ENCODE peak calls at places on chromosomes 2 and 18, in four cellular contexts. H, I, D and L are unnamed samples.

GRCh38 chr2:64323192-64323591 is 130.8 kb upstream of the LGALSL start:
- DNase-seq in H (no peak), I (no peak), D (no peak), L (no peak)

GRCh38 chr2:220855296-220855695 is 716.8 kb downstream of the EPHA4 start:
- DNase-seq in H (peak), I (no peak), D (peak), L (peak)

GRCh38 chr2:119240311-119241204 is 16.9 kb downstream of the STEAP3 start:
- DNase-seq in H (peak), I (peak), D (peak), L (no peak)

GRCh38 chr2:26630669-26631360 is 10.4 kb downstream of the CIB4 start:
- DNase-seq in H (peak), I (peak), D (peak), L (no peak)

GRCh38 chr2:207337234-207338219 is 171.8 kb upstream of the KLF7 start:
- DNase-seq in H (peak), I (peak), D (peak), L (peak)

GRCh38 chr18:63065172-63065571 is 254.4 kb downstream of the BCL2 start:
- DNase-seq in H (no peak), I (no peak), D (no peak), L (no peak)

GRCh38 chr2:113876503-113877387 is 13.1 kb upstream of the ACTR3 start:
- DNase-seq in H (no peak), I (no peak), D (no peak), L (no peak)

GRCh38 chr2:15583831-15584230 is 7.8 kb upstream of the DDX1 start:
- DNase-seq in H (no peak), I (no peak), D (no peak), L (no peak)

GRCh38 chr2:25912851-25913695 is 34.8 kb upstream of the ASXL2 start:
- DNase-seq in H (no peak), I (no peak), D (peak), L (no peak)

GRCh38 chr2:152038451-152038958 is 60.3 kb downstream of the CACNB4 start:
- DNase-seq in H (no peak), I (no peak), D (no peak), L (no peak)

GRCh38 chr2:37588316-37588777 is 83.1 kb downstream of the CDC42EP3 start:
- DNase-seq in H (no peak), I (no peak), D (peak), L (no peak)

GRCh38 chr18:58526425-58527115 is 102.3 kb downstream of the ALPK2 start:
- DNase-seq in H (no peak), I (peak), D (no peak), L (no peak)

GRCh38 chr18:12154356-12154755 is 60.7 kb downstream of the ANKRD62 start:
- DNase-seq in H (no peak), I (no peak), D (no peak), L (no peak)

GRCh38 chr18:49847524-49847923 is 34.2 kb upstream of the ACAA2 start:
- DNase-seq in H (no peak), I (no peak), D (no peak), L (no peak)

GRCh38 chr2:71843391-71843850 is 304.2 kb downstream of the CYP26B1 start:
- DNase-seq in H (peak), I (no peak), D (peak), L (peak)

GRCh38 chr2:27814772-27815171 is 43.3 kb downstream of the MRPL33 start:
- DNase-seq in H (no peak), I (no peak), D (no peak), L (no peak)

GRCh38 chr18:63970803-63971191 is 916 bp downstream of the SERPINB8 start:
- DNase-seq in H (no peak), I (no peak), D (peak), L (no peak)

GRCh38 chr2:28506112-28506511 is 10.3 kb downstream of the PLB1 start:
- DNase-seq in H (no peak), I (no peak), D (peak), L (no peak)

GRCh38 chr2:121530210-121530562 is 494 bp upstream of the RNU4ATAC start:
- DNase-seq in H (peak), I (peak), D (peak), L (peak)

GRCh38 chr18:36295880-36296301 is 1.6 kb upstream of the FHOD3 start:
- DNase-seq in H (no peak), I (no peak), D (no peak), L (no peak)

GRCh38 chr18:7177131-7177744 is 53.7 kb upstream of the LRRC30 start:
- DNase-seq in H (peak), I (peak), D (peak), L (peak)

GRCh38 chr2:105454801-105455485 is 56.1 kb upstream of the FHL2 start:
- DNase-seq in H (peak), I (peak), D (peak), L (peak)

GRCh38 chr2:60885683-60886082 is 4.3 kb downstream of the REL start:
- DNase-seq in H (no peak), I (no peak), D (no peak), L (no peak)

GRCh38 chr2:239910851-239911629 is 114.1 kb downstream of the NDUFA10 start:
- DNase-seq in H (no peak), I (no peak), D (no peak), L (no peak)

GRCh38 chr2:133417410-133417809 is 150.9 kb downstream of the NCKAP5 start:
- DNase-seq in H (no peak), I (no peak), D (no peak), L (no peak)

GRCh38 chr18:27599202-27599829 is 414.2 kb upstream of the CHST9 start:
- DNase-seq in H (peak), I (peak), D (peak), L (no peak)

GRCh38 chr2:142254057-142254456 is 123.2 kb upstream of the LRP1B start:
- DNase-seq in H (no peak), I (no peak), D (no peak), L (no peak)

GRCh38 chr2:32479224-32479623 is 122.4 kb downstream of the BIRC6 start:
- DNase-seq in H (no peak), I (no peak), D (peak), L (no peak)

GRCh38 chr18:21330122-21330701 is 88.2 kb downstream of the GREB1L start:
- DNase-seq in H (peak), I (peak), D (no peak), L (no peak)

GRCh38 chr2:162840598-162841246 is 2.2 kb upstream of the KCNH7 start:
- DNase-seq in H (peak), I (peak), D (peak), L (peak)

GRCh38 chr18:74519320-74520095 is 14.8 kb upstream of the CNDP1 start:
- DNase-seq in H (no peak), I (no peak), D (no peak), L (no peak)

GRCh38 chr2:240255165-240255491 is 114.7 kb upstream of the OTOS start:
- DNase-seq in H (no peak), I (no peak), D (no peak), L (no peak)

GRCh38 chr2:60309941-60310680 is 243.3 kb downstream of the BCL11A start:
- DNase-seq in H (no peak), I (no peak), D (no peak), L (no peak)

GRCh38 chr18:34322365-34323289 is 97.9 kb upstream of the NOL4 start:
- DNase-seq in H (peak), I (no peak), D (peak), L (no peak)

GRCh38 chr2:174263989-174264388 is 15.7 kb upstream of the OLA1 start:
- DNase-seq in H (peak), I (peak), D (peak), L (no peak)

GRCh38 chr2:70340921-70341765 is 39.3 kb upstream of the FAM136A start:
- DNase-seq in H (peak), I (peak), D (peak), L (no peak)

GRCh38 chr18:79597176-79598045 is 82.2 kb upstream of the CTDP1 start:
- DNase-seq in H (no peak), I (no peak), D (no peak), L (no peak)

GRCh38 chr2:20326163-20326780 is 24.4 kb downstream of the PUM2 start:
- DNase-seq in H (peak), I (peak), D (peak), L (no peak)

GRCh38 chr2:202768284-202768683 is 103.3 kb downstream of the ICA1L start:
- DNase-seq in H (no peak), I (no peak), D (no peak), L (no peak)

GRCh38 chr2:202771336-202771735 is 100.2 kb downstream of the ICA1L start:
- DNase-seq in H (no peak), I (no peak), D (no peak), L (no peak)

GRCh38 chr2:202771741-202772470 is 99.7 kb downstream of the ICA1L start:
- DNase-seq in H (no peak), I (no peak), D (peak), L (no peak)

GRCh38 chr2:202765435-202765834 is 106.1 kb downstream of the ICA1L start:
- DNase-seq in H (no peak), I (no peak), D (no peak), L (no peak)

GRCh38 chr2:202769201-202769600 is 102.4 kb downstream of the ICA1L start:
- DNase-seq in H (no peak), I (no peak), D (no peak), L (no peak)
- H3K4me3 ChIP-seq in H (no peak), I (no peak), D (no peak), L (no peak)

GRCh38 chr2:112048887-112049286 is 6.2 kb upstream of the TMEM87B start:
- DNase-seq in H (peak), I (peak), D (peak), L (no peak)
- TF ChIP-seq CTCF in H (peak), I (peak), D (peak), L (peak)

GRCh38 chr2:227703961-227704360 is 13.9 kb downstream of the SLC19A3 start:
- DNase-seq in H (no peak), I (no peak), D (peak), L (no peak)
- H3K4me3 ChIP-seq in H (no peak), I (no peak), D (no peak), L (no peak)

DNA sequence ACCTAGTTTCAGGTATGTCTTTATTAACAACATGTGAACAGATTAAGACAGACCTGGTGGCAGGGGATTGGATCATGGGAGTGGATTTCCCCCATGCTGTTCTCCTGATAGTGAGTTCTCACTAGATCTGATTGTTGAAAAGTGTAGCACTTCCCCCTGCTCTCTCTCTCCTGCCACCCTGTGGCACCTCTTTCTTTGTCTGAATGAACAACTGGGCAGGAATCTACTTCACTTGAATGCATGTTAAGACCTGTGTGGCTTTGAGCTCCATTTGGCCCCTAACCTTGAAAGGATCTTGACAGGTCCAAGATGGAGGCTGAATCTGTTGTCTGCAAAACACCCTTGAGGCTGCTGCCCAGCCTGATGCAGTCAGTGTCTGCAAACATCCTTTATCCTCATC is 194.4 kb downstream of the RNF144A start:
- DNase-seq in H (no peak), I (no peak), D (no peak), L (no peak)
- TF ChIP-seq CTCF in H (peak), I (no peak), D (no peak), L (peak)

DNA sequence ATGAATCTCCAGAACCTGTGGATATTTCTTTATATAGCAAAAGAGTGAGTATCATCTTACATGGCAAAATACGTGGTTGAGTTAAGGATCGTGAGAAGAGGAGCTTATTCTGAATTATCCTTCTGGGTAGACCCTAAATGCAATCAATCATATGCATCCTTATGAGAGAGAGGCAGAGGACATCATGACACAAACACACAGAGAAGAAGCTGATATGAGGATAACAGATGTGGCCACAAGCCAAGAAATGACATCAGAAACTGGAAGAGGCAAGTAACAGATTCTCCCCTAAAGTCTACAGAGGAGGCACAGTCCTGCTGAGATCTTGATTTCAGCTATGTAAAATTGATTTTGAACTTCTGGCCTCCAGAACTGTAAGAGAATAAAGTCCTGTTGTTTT is 730.2 kb upstream of the ZNF804A start:
- DNase-seq in H (peak), I (no peak), D (no peak), L (no peak)
- H3K4me3 ChIP-seq in H (no peak), I (no peak), D (no peak), L (no peak)

GRCh38 chr18:45741056-45741455 is 17.1 kb downstream of the SLC14A1 start:
- DNase-seq in H (no peak), I (no peak), D (no peak), L (no peak)

GRCh38 chr18:45739268-45739667 is 15.3 kb downstream of the SLC14A1 start:
- DNase-seq in H (no peak), I (no peak), D (no peak), L (no peak)

GRCh38 chr18:45739848-45740247 is 15.9 kb downstream of the SLC14A1 start:
- DNase-seq in H (no peak), I (no peak), D (no peak), L (no peak)

GRCh38 chr18:45734944-45735343 is 11.0 kb downstream of the SLC14A1 start:
- DNase-seq in H (no peak), I (no peak), D (no peak), L (no peak)

DNA sequence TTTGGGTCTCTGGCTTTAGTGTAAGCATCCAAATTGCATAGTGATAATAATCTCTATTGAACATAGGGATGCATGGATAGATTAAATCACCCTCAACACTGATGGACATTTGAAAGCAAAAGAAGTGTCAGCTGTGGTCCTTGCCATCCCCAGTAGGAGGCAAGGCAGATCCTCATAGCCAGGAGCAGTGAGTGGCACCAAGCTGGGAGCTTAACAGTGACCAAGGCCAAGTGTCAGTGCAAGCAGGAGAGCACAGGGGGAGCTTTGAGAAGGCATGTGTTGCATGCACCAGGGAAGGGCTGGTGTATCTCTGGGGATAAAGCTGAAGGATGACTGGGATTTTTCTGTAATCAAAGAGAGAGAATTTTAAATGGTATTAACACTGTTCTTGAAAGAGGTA is 14.7 kb downstream of the SLC14A1 start:
- DNase-seq in H (no peak), I (no peak), D (no peak), L (no peak)
- TF ChIP-seq CTCF in H (peak), I (no peak), D (no peak), L (no peak)

DNA sequence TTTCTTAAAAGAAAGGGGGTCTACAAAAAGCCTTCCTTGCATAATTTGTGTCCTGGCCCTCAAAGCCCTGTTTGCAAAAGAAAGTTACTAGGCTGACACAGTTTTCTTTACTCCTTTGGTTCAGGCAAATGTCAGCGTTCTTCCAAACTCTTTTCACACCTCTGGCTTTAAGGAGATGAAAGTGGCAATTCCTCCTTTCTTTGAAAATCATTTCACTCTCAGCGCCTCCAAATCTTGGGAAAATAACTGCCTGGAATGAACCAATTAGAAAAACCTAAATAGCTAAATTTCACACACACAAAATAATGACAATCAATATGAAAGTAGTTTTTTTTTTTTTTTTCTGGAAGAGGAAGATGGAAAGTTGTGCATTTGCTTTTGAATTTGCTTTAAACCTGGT is 1.6 kb downstream of the MEIS1 start:
- DNase-seq in H (no peak), I (no peak), D (no peak), L (no peak)
- H3K4me3 ChIP-seq in H (peak), I (no peak), D (peak), L (peak)

DNA sequence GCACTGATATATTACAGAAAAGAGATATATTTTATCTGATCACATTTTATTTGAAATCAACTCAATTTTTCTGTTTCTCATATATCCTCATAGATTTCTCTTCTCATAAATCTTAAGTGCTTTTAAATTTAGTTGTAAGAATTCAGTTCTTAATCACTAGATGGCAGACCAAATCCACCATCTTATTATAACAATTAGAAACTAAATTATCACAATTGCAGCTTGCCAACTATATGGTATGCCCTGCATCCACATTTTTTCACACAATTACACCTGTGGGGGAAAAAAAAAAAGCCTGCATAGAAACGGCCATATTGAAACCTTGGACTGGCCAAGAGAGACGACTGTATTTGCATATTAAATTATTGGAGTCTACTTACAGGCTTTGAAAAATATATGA is 64.4 kb downstream of the COL5A2 start:
- DNase-seq in H (no peak), I (no peak), D (peak), L (no peak)
- TF ChIP-seq CTCF in H (no peak), I (peak), D (peak), L (no peak)

GRCh38 chr2:11498543-11499034 is 32.6 kb upstream of the E2F6 start:
- DNase-seq in H (no peak), I (no peak), D (no peak), L (no peak)
- H3K4me3 ChIP-seq in H (no peak), I (no peak), D (no peak), L (no peak)

GRCh38 chr2:79253375-79253774 is 93.8 kb upstream of the REG3A start:
- DNase-seq in H (no peak), I (no peak), D (no peak), L (no peak)
- TF ChIP-seq CTCF in H (no peak), I (no peak), D (no peak), L (no peak)